ENCODE peak calls at places on chromosomes 1 and 21, in six cellular contexts. H is body of pancreas, L is fibroblast of lung, O is tibial artery, V is heart right ventricle, X is astrocyte. A is an unnamed sample.
A peak's percentile ranks its signal among the peaks of the same experiment; 100 is the strongest.

GRCh38 chr1:195909061-195909460 is 699.2 kb downstream of the KCNT2 start:
- DNase-seq in H (no peak), L (peak; percentile 21), O (no peak), V (no peak), X (no peak), A (no peak)

GRCh38 chr1:99728494-99729235 is 37.8 kb downstream of the FRRS1 start:
- DNase-seq in H (no peak), L (no peak), O (no peak), V (peak; percentile 40), X (no peak), A (no peak)

GRCh38 chr1:5638582-5638981 is 353.6 kb downstream of the NPHP4 start:
- DNase-seq in H (no peak), L (no peak), O (no peak), V (no peak), X (no peak), A (no peak)

GRCh38 chr21:44653656-44654575 is 543 bp downstream of the KRTAP12-4 start:
- DNase-seq in H (no peak), L (no peak), O (no peak), V (no peak), X (no peak), A (no peak)

GRCh38 chr1:8702121-8702520 is 115.3 kb downstream of the RERE start:
- DNase-seq in H (peak; percentile 79), L (peak; percentile 39), O (no peak), V (peak; percentile 16), X (no peak), A (no peak)

GRCh38 chr1:94929351-94929814 is 2.5 kb upstream of the CNN3 start:
- DNase-seq in H (no peak), L (no peak), O (no peak), V (no peak), X (no peak), A (no peak)

GRCh38 chr21:15367061-15367626 is 302.3 kb upstream of the NRIP1 start:
- DNase-seq in H (no peak), L (no peak), O (no peak), V (no peak), X (no peak), A (no peak)

GRCh38 chr1:2857521-2857920 is 56.0 kb upstream of the TTC34 start:
- DNase-seq in H (no peak), L (no peak), O (no peak), V (no peak), X (no peak), A (no peak)

GRCh38 chr1:25587290-25587689 is 29.3 kb upstream of the MAN1C1 start:
- DNase-seq in H (no peak), L (no peak), O (no peak), V (no peak), X (no peak), A (no peak)

GRCh38 chr1:233787599-233787998 is 116.9 kb upstream of the SLC35F3 start:
- DNase-seq in H (no peak), L (no peak), O (no peak), V (no peak), X (no peak), A (no peak)

GRCh38 chr1:98045211-98046030 is 124.6 kb upstream of the DPYD start:
- DNase-seq in H (no peak), L (peak; percentile 50), O (no peak), V (no peak), X (peak; percentile 69), A (no peak)

GRCh38 chr1:3869751-3870301 is 12.6 kb downstream of the DFFB start:
- DNase-seq in H (no peak), L (no peak), O (no peak), V (no peak), X (no peak), A (no peak)

GRCh38 chr1:107196973-107197562 is 56.2 kb downstream of the NTNG1 start:
- DNase-seq in H (no peak), L (peak; percentile 32), O (no peak), V (no peak), X (no peak), A (no peak)

GRCh38 chr1:118488776-118489175 is 303.7 kb upstream of the SPAG17 start:
- DNase-seq in H (no peak), L (no peak), O (no peak), V (no peak), X (no peak), A (no peak)

GRCh38 chr1:66761273-66761672 is 9.0 kb downstream of the DYNLT5 start:
- DNase-seq in H (no peak), L (peak; percentile 27), O (no peak), V (no peak), X (no peak), A (no peak)

GRCh38 chr1:155192346-155193274 is 15.1 kb downstream of the THBS3 start:
- DNase-seq in H (peak; percentile 91), L (no peak), O (no peak), V (no peak), X (no peak), A (peak; percentile 7)

GRCh38 chr1:179745743-179746142 is 2.7 kb downstream of the FAM163A start:
- DNase-seq in H (no peak), L (no peak), O (no peak), V (no peak), X (no peak), A (no peak)

GRCh38 chr1:179742717-179743678 is at the start of gene FAM163A:
- DNase-seq in H (peak; percentile 6), L (no peak), O (no peak), V (no peak), X (no peak), A (no peak)

GRCh38 chr1:179745131-179745611 is 2.1 kb downstream of the FAM163A start:
- DNase-seq in H (no peak), L (no peak), O (no peak), V (no peak), X (no peak), A (no peak)

GRCh38 chr1:179743679-179744400 is 749 bp downstream of the FAM163A start:
- DNase-seq in H (peak; percentile 6), L (no peak), O (no peak), V (no peak), X (no peak), A (no peak)

DNA sequence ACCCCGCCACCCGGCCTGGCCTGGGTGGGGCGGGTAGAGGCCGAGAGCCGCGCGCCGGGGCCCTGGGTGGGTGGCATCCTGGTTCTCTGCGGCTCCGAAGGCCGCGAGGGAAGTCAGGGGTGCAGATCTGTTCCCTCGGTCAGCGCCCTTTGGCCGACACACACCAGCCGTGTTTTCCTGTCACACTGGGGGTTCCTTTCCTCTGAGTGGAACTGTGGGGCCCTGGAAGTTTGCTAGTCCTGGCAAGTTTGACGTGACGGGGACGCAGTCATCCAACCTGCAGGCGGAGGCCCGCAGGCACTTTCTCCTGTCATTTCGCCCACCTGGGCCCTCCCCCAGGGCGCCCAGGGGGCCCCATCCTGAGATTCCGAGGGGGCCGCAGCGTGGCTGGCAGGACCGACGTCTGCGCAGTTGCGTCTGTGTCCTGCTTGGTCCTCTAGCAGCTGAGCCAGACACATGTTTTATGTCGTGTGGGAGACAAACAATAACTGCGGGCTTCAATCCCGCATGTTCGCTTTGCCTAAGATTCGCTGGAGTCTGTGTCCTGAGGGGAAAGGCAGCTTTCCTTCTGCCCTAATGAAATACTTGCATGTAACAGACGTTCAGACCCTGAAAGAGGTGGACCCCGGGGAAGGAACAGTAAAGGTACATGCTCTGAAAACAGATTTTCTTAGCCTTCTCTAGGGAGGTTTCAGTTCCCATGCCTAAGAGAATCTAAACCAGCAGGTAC is 1.5 kb downstream of the FAM163A start:
- DNase-seq in H (no peak), L (no peak), O (no peak), V (no peak), X (no peak), A (no peak)
- H3K4me3 ChIP-seq in H (no peak overlapping the region), L (no peak overlapping the region), O (no peak overlapping the region), V (no peak overlapping the region), X (no peak overlapping the region), A (peak overlapping the region; percentile 41)

GRCh38 chr1:81731989-81732388 is 68.7 kb upstream of the ADGRL2 start:
- DNase-seq in H (no peak), L (no peak), O (no peak), V (no peak), X (peak; percentile 47), A (no peak)
- TF ChIP-seq CTCF in H (no peak), L (no peak), O (no peak), V (no peak), X (no peak), A (no peak)

DNA sequence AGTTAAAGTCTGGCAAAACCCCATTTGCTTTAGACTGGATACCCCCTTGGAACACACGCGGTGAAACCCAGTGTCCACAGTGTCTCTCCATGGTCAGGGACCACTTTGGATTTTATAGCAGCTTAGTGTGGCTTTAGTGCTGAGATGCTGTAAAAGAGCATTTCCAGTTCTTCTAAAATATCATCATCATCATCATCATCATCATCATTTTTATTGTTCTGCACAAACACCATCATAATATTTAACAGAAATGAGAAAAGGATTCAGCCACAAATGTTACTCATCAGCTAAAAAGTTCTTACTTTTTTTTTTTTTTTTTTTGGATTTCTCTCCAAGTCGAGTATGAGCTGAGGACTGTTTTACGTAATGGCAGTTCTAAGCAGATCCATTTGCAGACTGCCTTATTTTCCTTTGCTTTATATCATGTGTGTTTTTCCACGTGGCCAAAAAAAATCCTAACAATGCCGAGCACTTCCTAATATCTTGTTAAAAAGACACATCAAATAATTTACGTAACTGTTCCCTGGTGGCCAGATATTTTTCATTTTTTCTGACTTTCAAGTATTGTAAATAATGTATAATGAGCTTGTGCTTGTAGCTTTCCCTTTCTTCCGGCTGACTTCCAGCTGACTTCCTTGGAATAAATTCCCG is 62.8 kb downstream of the EVA1C start:
- DNase-seq in H (no peak), L (peak; percentile 56), O (no peak), V (no peak), X (peak; percentile 73), A (no peak)
- H3K27ac ChIP-seq in H (peak overlapping the region; percentile 81), L (no peak overlapping the region), O (peak overlapping the region; percentile 14), V (no peak overlapping the region), X (no peak overlapping the region), A (no peak overlapping the region)

DNA sequence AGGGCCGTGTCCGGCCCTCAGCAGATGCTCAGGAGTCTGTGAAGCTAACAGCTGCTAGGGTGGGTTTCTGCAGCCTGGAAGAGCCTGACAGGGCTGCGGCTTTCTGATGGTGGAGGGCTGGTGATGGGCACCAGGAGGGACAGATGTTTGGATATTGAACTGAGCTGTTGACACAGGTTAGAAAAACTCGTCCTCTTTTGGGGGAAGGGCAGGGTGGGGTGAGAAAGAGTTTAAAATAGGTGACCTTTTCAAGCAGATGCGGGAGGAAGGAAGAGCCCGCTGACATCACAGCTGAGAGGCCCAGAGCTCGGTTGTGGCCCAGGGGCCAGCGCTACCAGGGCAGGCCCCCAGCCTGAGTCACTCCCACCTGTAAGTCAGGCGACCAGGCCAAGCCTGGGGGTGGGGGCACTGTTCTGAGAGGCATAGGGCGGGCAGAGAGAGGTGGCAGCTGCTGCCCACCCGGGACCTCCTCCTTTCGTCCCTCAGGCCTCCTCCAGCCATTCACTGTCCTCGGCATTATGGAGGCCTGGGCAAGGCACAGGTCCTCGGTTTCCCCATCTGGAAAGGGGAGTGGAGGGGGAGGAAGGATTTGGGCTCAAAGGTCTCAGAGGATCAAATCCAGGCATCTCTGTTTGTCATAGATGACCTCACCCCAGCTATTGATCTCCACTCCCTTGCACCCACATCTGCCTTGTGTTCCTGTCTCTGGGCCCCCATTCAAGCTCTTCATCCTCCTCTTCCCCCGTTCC is 32.3 kb upstream of the ID3 start:
- DNase-seq in H (no peak), L (no peak), O (no peak), V (peak; percentile 38), X (no peak), A (peak; percentile 57)
- H3K4me3 ChIP-seq in H (no peak overlapping the region), L (no peak overlapping the region), O (no peak overlapping the region), V (no peak overlapping the region), X (no peak overlapping the region), A (no peak overlapping the region)

DNA sequence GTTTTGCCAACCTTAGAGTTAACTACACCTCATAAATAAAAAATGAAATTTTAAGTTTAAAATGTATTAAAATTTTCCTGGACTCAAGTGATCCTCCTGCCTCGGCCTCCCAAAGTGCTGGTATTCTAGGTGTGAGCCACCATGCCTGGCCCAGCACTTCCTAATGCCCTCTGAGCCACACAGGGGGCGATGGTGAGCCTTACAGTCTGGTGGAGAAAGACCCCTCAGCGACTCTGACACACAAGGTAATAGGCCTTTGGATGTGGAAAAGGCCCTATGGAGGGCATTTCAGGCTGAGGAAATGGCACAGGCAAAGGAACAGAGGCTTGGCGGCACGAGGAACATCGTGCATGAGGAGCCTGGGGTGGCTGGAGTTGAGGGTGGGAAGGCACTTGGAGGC is 6.7 kb downstream of the CITED4 start:
- DNase-seq in H (no peak), L (no peak), O (no peak), V (no peak), X (no peak), A (no peak)
- TF ChIP-seq CTCF in H (no peak), L (peak; percentile 36), O (no peak), V (peak; percentile 22), X (no peak), A (peak; percentile 28)

A was measured in heart left ventricle.